ENCODE peak calls at places on chromosomes 11 and 22, in nine cellular contexts. X is transverse colon; J is fibroblast of lung; F is body of pancreas; R is CD8-positive, alpha-beta T cell; Q is IMR-90; Z is Panc1; S is right atrium auricular region; V is mammary epithelial cell. L is an unnamed sample.

GRCh38 chr11:79902493-79902892 is 461.7 kb upstream of the TENM4 start:
- DNase-seq in X (no peak), J (peak; percentile 56), F (no peak), R (no peak), Q (peak; percentile 73), Z (no peak), S (no peak), V (peak; percentile 51), L (no peak)

GRCh38 chr22:49823289-49824045 is 4.2 kb downstream of the BRD1 start:
- DNase-seq in X (no peak), J (no peak), F (no peak), R (no peak), Q (no peak), Z (no peak), S (no peak), V (no peak), L (no peak)

GRCh38 chr22:44710474-44711235 is 8.7 kb downstream of the PRR5 start:
- DNase-seq in X (peak; percentile 82), J (no peak), F (no peak), R (peak; percentile 26), Q (no peak), Z (no peak), S (no peak), V (no peak), L (peak; percentile 16)

GRCh38 chr11:94771951-94772350 is 3.8 kb downstream of the AMOTL1 start:
- DNase-seq in X (no peak), J (no peak), F (no peak), R (no peak), Q (no peak), Z (no peak), S (no peak), V (no peak), L (no peak)

GRCh38 chr22:21868651-21869050 is 1.2 kb upstream of the MAPK1 start:
- DNase-seq in X (no peak), J (no peak), F (no peak), R (no peak), Q (no peak), Z (no peak), S (no peak), V (no peak), L (no peak)

GRCh38 chr11:97972731-97973130 is 1048.0 kb upstream of the CNTN5 start:
- DNase-seq in X (no peak), J (no peak), F (no peak), R (no peak), Q (no peak), Z (no peak), S (no peak), V (no peak), L (no peak)

GRCh38 chr11:127182586-127183203 is 182.1 kb upstream of the KIRREL3 start:
- DNase-seq in X (no peak), J (no peak), F (no peak), R (no peak), Q (no peak), Z (no peak), S (no peak), V (no peak), L (no peak)

GRCh38 chr11:76634934-76635333 is 35.6 kb downstream of the LRRC32 start:
- DNase-seq in X (no peak), J (no peak), F (no peak), R (no peak), Q (no peak), Z (no peak), S (peak; percentile 58), V (no peak), L (no peak)

GRCh38 chr11:96045622-96046456 is 121.9 kb upstream of the MTMR2 start:
- DNase-seq in X (no peak), J (peak; percentile 69), F (peak; percentile 60), R (no peak), Q (peak; percentile 63), Z (no peak), S (peak; percentile 62), V (no peak), L (no peak)

GRCh38 chr22:41660416-41660815 is 28.3 kb downstream of the SNU13 start:
- DNase-seq in X (no peak), J (no peak), F (no peak), R (no peak), Q (peak; percentile 12), Z (no peak), S (no peak), V (no peak), L (no peak)

GRCh38 chr22:42856179-42856864 is 751 bp downstream of the ARFGAP3 start:
- DNase-seq in X (peak; percentile 71), J (peak; percentile 36), F (peak; percentile 78), R (peak; percentile 37), Q (peak; percentile 22), Z (no peak), S (peak; percentile 75), V (no peak), L (peak; percentile 68)

GRCh38 chr11:106495046-106495445 is 417.6 kb downstream of the AASDHPPT start:
- DNase-seq in X (no peak), J (peak; percentile 28), F (no peak), R (no peak), Q (peak; percentile 14), Z (peak; percentile 84), S (no peak), V (peak; percentile 44), L (no peak)

GRCh38 chr11:22449441-22449840 is 111.3 kb downstream of the SLC17A6 start:
- DNase-seq in X (no peak), J (no peak), F (no peak), R (no peak), Q (peak; percentile 51), Z (no peak), S (no peak), V (no peak), L (no peak)

GRCh38 chr11:115207166-115207591 is 297.0 kb downstream of the CADM1 start:
- DNase-seq in X (no peak), J (no peak), F (no peak), R (no peak), Q (no peak), Z (no peak), S (no peak), V (no peak), L (no peak)

GRCh38 chr11:117182551-117182935 is 4.0 kb downstream of the SIDT2 start:
- DNase-seq in X (no peak), J (no peak), F (no peak), R (no peak), Q (no peak), Z (no peak), S (no peak), V (no peak), L (no peak)

GRCh38 chr22:38554281-38554680 is 15.7 kb downstream of the DMC1 start:
- DNase-seq in X (no peak), J (peak; percentile 6), F (no peak), R (no peak), Q (peak; percentile 83), Z (no peak), S (no peak), V (peak; percentile 8), L (no peak)

GRCh38 chr22:30202531-30203006 is 44.0 kb downstream of the LIF start:
- DNase-seq in X (peak; percentile 77), J (peak; percentile 83), F (peak; percentile 67), R (no peak), Q (peak; percentile 69), Z (no peak), S (no peak), V (no peak), L (no peak)

GRCh38 chr11:83724704-83725114 is 438.5 kb upstream of the CCDC90B start:
- DNase-seq in X (no peak), J (peak; percentile 19), F (peak; percentile 82), R (no peak), Q (no peak), Z (no peak), S (no peak), V (peak; percentile 40), L (no peak)

GRCh38 chr11:57158582-57158981 is 23.2 kb upstream of the LRRC55 start:
- DNase-seq in X (no peak), J (no peak), F (no peak), R (no peak), Q (no peak), Z (no peak), S (no peak), V (no peak), L (no peak)
- H3K4me1 ChIP-seq in X (no peaks in the 10 kb centered on the region), J (no peaks in the 10 kb centered on the region), F (no peaks in the 10 kb centered on the region), R (no peaks in the 10 kb centered on the region), Q (no peaks in the 10 kb centered on the region), Z (no peaks in the 10 kb centered on the region), S (no peaks in the 10 kb centered on the region), V (no peaks in the 10 kb centered on the region), L (no peaks in the 10 kb centered on the region)

GRCh38 chr22:37498289-37498909 is 12.2 kb upstream of the MFNG start:
- DNase-seq in X (peak; percentile 80), J (no peak), F (peak; percentile 64), R (peak; percentile 62), Q (no peak), Z (no peak), S (no peak), V (no peak), L (peak; percentile 69)

GRCh38 chr22:37493979-37494378 is 7.8 kb upstream of the MFNG start:
- DNase-seq in X (no peak), J (no peak), F (no peak), R (no peak), Q (no peak), Z (no peak), S (no peak), V (no peak), L (no peak)

GRCh38 chr22:37499789-37500188 is 13.6 kb upstream of the MFNG start:
- DNase-seq in X (no peak), J (no peak), F (peak; percentile 38), R (no peak), Q (no peak), Z (no peak), S (no peak), V (no peak), L (no peak)

GRCh38 chr22:37499006-37499707 is 13.0 kb upstream of the MFNG start:
- DNase-seq in X (no peak), J (peak; percentile 45), F (no peak), R (no peak), Q (no peak), Z (no peak), S (no peak), V (no peak), L (no peak)

GRCh38 chr22:37496651-37497599 is 10.7 kb upstream of the MFNG start:
- DNase-seq in X (no peak), J (peak; percentile 83), F (no peak), R (no peak), Q (peak; percentile 93), Z (peak; percentile 35), S (no peak), V (peak; percentile 89), L (peak; percentile 22)
- H3K27me3 ChIP-seq in X (no peaks in the 10 kb centered on the region), J (no peaks in the 10 kb centered on the region), F (no peaks in the 10 kb centered on the region), R (no peaks in the 10 kb centered on the region), Q (no peaks in the 10 kb centered on the region), Z (no peaks in the 10 kb centered on the region), S (no peaks in the 10 kb centered on the region), V (no peaks in the 10 kb centered on the region), L (peaks cover 3% of the 10 kb centered on the region)

GRCh38 chr11:855343-855674 is 12.7 kb downstream of the TSPAN4 start:
- DNase-seq in X (no peak), J (no peak), F (no peak), R (no peak), Q (no peak), Z (no peak), S (no peak), V (no peak), L (no peak)
- H3K4me1 ChIP-seq in X (peaks cover 10% of the 10 kb centered on the region), J (peaks cover 23% of the 10 kb centered on the region), F (peaks cover 17% of the 10 kb centered on the region), R (no peaks in the 10 kb centered on the region), Q (peaks cover 20% of the 10 kb centered on the region), Z (peaks cover 47% of the 10 kb centered on the region), S (peaks cover 48% of the 10 kb centered on the region), V (peaks cover 13% of the 10 kb centered on the region), L (no peaks in the 10 kb centered on the region)

DNA sequence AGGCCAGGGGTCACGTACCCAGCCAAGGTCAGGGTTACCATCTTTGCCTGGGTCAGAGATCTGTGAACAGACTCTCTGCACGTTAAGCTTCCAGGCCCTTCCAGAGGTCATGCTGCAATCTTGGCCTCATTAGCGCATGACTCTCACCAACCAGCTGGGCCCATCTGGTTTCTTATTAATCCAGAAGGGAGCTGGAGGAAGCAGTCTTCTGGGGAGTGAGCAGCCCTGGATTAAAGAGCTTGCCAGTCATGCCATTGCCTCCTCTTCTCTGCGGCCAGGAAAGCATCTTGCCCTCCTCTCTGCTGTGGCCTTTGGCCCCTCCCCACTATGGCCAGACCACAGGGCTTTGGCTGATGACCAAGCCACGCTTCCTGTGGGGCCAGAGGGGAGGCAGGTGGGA is 57.4 kb downstream of the CHST1 start:
- DNase-seq in X (peak; percentile 10), J (peak; percentile 6), F (no peak), R (no peak), Q (no peak), Z (no peak), S (peak; percentile 36), V (no peak), L (no peak)
- H3K27me3 ChIP-seq in X (no peaks in the 10 kb centered on the region), J (no peaks in the 10 kb centered on the region), F (no peaks in the 10 kb centered on the region), R (no peaks in the 10 kb centered on the region), Q (peaks cover 3% of the 10 kb centered on the region), Z (peaks cover 9% of the 10 kb centered on the region), S (no peaks in the 10 kb centered on the region), V (peaks cover 3% of the 10 kb centered on the region), L (no peaks in the 10 kb centered on the region)